ENCODE peak calls at places on chromosome 20, in nine cellular contexts. Z is astrocyte of the hippocampus, B is NCI-H1417, J is NB4, M is LNCaP clone FGC, V is AG09309, Y is adipocyte, U is breast epithelium, R is T-helper 2 cell. N is an unnamed sample.

GRCh38 chr20:2558581-2559301 is 22.4 kb downstream of the TMC2 start:
- DNase-seq in M (no peak), Z (peak), U (no peak), R (no peak), B (peak), V (no peak), Y (peak), J (no peak), N (no peak)

GRCh38 chr20:36173451-36173933 is 19.0 kb downstream of the EPB41L1 start:
- DNase-seq in B (peak), R (no peak), U (no peak), Z (peak), J (peak), Y (no peak), V (no peak), M (no peak), N (peak)

GRCh38 chr20:43916073-43916874 is 1.6 kb downstream of the TOX2 start:
- DNase-seq in Z (peak), Y (peak), R (no peak), B (no peak), M (no peak), J (peak), U (no peak), V (no peak), N (no peak)

GRCh38 chr20:63567382-63568169 is 6.5 kb downstream of the HELZ2 start:
- DNase-seq in V (no peak), J (peak), R (peak), Z (no peak), M (no peak), Y (no peak), U (no peak), B (no peak), N (peak)

GRCh38 chr20:44017905-44018683 is 103.4 kb downstream of the TOX2 start:
- DNase-seq in M (peak), B (peak), R (no peak), Y (peak), V (peak), J (no peak), Z (peak), U (no peak), N (no peak)

GRCh38 chr20:24964518-24964838 is 15.4 kb downstream of the CST7 start:
- DNase-seq in R (no peak), V (no peak), U (no peak), Z (no peak), J (no peak), M (no peak), B (no peak), Y (no peak), N (no peak)

GRCh38 chr20:52031574-52032303 is 159.8 kb downstream of the ZFP64 start:
- DNase-seq in V (peak), Z (peak), J (peak), M (no peak), U (no peak), Y (peak), R (no peak), B (no peak), N (no peak)

GRCh38 chr20:58691773-58692578 is 624 bp upstream of the NPEPL1 start:
- DNase-seq in U (no peak), R (no peak), Z (no peak), B (no peak), Y (peak), M (no peak), J (peak), V (no peak), N (no peak)

GRCh38 chr20:9590189-9590588 is 75.8 kb downstream of the LAMP5 start:
- DNase-seq in Z (no peak), R (no peak), U (no peak), V (no peak), B (no peak), J (no peak), M (peak), Y (peak), N (no peak)

GRCh38 chr20:13821876-13822275 is 37.0 kb downstream of the NDUFAF5 start:
- DNase-seq in M (no peak), V (peak), Z (peak), B (no peak), Y (peak), J (peak), U (no peak), R (no peak), N (no peak)

GRCh38 chr20:58088625-58089024 is 139.8 kb downstream of the ANKRD60 start:
- DNase-seq in B (no peak), J (no peak), R (no peak), U (no peak), M (no peak), Y (no peak), Z (no peak), V (no peak), N (no peak)

GRCh38 chr20:11454966-11455799 is 462.5 kb upstream of the BTBD3 start:
- DNase-seq in Y (peak), R (no peak), J (no peak), Z (peak), U (no peak), V (peak), B (no peak), M (no peak), N (no peak)

GRCh38 chr20:15446373-15446772 is 1109.0 kb upstream of the FLRT3 start:
- DNase-seq in Y (peak), V (no peak), M (no peak), J (no peak), U (peak), Z (peak), B (peak), R (no peak), N (no peak)

N was measured in midbrain.